ENCODE peak calls at places on chromosomes 5 and 9, in four cellular contexts. F is right lobe of liver, W is stomach, M is IMR-90. E is an unnamed sample.

GRCh38 chr5:96875805-96876291 is 452 bp upstream of the ERAP2 start:
- DNase-seq in W (no peak), M (no peak), F (no peak), E (no peak)

GRCh38 chr5:74963407-74963806 is 89.0 kb downstream of the GCNT4 start:
- DNase-seq in M (peak), W (no peak), F (no peak), E (no peak)

GRCh38 chr5:139296862-139297326 is 3.4 kb downstream of the MATR3 start:
- DNase-seq in M (no peak), W (no peak), F (no peak), E (peak)

GRCh38 chr5:9610344-9610743 is 19.8 kb downstream of the TAS2R1 start:
- DNase-seq in F (no peak), M (no peak), W (no peak), E (no peak)

GRCh38 chr9:2241461-2241874 is 226.3 kb downstream of the SMARCA2 start:
- DNase-seq in W (no peak), F (peak), M (peak), E (peak)

GRCh38 chr5:119400248-119400647 is 44.4 kb downstream of the TNFAIP8 start:
- DNase-seq in F (no peak), W (no peak), M (peak), E (peak)

GRCh38 chr9:124365045-124365444 is 50.2 kb downstream of the PSMB7 start:
- DNase-seq in W (no peak), M (no peak), F (no peak), E (no peak)

GRCh38 chr9:110933350-110934001 is 104.8 kb downstream of the LPAR1 start:
- DNase-seq in F (no peak), M (no peak), W (no peak), E (no peak)

GRCh38 chr5:135615581-135616260 is 36.9 kb upstream of the CXCL14 start:
- DNase-seq in F (no peak), W (no peak), M (no peak), E (no peak)

GRCh38 chr9:132877818-132878694 is at the start of gene AK8:
- DNase-seq in F (peak), W (peak), M (peak), E (peak)

GRCh38 chr5:73193592-73193991 is 20.6 kb downstream of the TMEM174 start:
- DNase-seq in W (no peak), M (no peak), F (no peak), E (no peak)

GRCh38 chr9:8531831-8532230 is 732.3 kb upstream of the DMAC1 start:
- DNase-seq in W (no peak), F (no peak), M (no peak), E (no peak)

GRCh38 chr9:8534828-8535227 is 735.2 kb upstream of the DMAC1 start:
- DNase-seq in F (no peak), W (no peak), M (no peak), E (no peak)

DNA sequence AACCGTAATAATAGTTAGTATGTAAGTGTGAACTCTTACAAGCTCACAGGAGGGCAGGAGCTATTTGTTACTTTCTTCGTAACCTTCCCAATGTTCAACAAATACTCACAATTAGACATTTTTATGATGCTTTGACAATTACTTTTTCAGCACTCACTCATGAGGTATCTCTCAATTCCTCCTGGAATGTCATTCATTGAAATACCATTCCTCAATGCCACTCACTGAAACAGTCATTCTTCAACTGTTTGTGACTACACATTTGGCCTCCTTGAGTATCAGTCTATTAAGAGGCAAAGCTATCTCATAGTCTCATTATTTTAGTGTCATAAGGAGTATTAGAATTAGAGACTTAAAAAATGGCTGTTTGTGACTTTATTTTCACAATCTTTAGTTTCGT is 734.1 kb upstream of the DMAC1 start:
- DNase-seq in F (no peak), W (no peak), M (no peak), E (no peak)
- TF ChIP-seq POLR2A in F (no peak), W (no peak), M (no peak), E (no peak)

GRCh38 chr5:177490311-177490991 is 7.0 kb downstream of the PDLIM7 start:
- DNase-seq in F (no peak), W (no peak), M (no peak), E (no peak)

GRCh38 chr5:177491983-177492746 is 5.2 kb downstream of the PDLIM7 start:
- DNase-seq in F (no peak), W (no peak), M (no peak), E (no peak)

GRCh38 chr5:177492841-177493240 is 4.6 kb downstream of the PDLIM7 start:
- DNase-seq in F (no peak), M (no peak), W (no peak), E (peak)

GRCh38 chr5:177490992-177491391 is 6.4 kb downstream of the PDLIM7 start:
- DNase-seq in M (no peak), F (no peak), W (no peak), E (no peak)

GRCh38 chr5:177491429-177491945 is 5.9 kb downstream of the PDLIM7 start:
- DNase-seq in F (no peak), M (no peak), W (no peak), E (no peak)
- TF ChIP-seq CTCF in F (peak), M (peak), W (peak), E (peak)

DNA sequence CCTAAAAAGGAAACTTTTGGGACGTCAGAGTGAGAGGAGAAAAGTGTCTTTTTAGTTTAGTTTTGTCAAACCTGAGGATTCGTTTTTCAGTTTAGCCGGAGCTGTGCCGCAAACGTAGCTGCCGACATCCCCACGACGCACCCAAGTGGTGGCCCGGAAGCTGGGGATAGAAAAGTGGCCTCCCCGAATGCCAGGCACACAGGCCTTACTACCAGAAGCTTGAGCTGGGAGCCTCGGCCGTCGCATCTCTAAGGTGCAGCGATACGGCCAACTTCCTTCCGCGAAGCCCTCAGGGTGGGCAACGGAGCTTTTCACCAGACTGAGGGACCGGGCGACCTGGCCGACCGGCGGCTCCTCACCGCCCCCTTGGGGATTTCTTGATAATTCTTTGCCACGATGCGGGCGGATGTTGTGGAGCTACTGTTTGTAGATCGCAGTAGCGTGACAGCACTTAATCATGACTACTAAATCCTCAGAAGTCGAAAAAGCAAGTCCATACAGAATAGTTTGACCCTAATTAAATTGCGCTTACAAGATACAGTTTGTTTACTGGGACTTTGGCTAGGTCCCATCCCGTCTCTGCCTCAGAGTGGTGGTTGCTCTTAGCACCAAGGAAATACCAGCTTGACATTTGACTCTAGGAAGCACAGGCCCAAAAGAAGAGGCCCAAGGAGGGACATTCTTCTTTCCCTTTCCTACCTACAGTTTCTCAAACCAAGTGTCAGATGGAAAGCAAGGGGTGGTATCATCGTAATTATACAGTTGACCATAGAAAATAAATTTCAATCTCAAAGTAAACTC is 584 bp upstream of the TMEM267 start:
- DNase-seq in F (peak), W (peak), M (peak), E (peak)
- TF ChIP-seq POLR2A in F (peak), W (no peak), M (no peak), E (no peak)

GRCh38 chr5:78224358-78224757 is 70.1 kb downstream of the AP3B1 start:
- DNase-seq in F (no peak), M (no peak), W (no peak), E (no peak)

GRCh38 chr5:78221467-78221866 is 73.0 kb downstream of the AP3B1 start:
- DNase-seq in F (no peak), M (no peak), W (no peak), E (no peak)

DNA sequence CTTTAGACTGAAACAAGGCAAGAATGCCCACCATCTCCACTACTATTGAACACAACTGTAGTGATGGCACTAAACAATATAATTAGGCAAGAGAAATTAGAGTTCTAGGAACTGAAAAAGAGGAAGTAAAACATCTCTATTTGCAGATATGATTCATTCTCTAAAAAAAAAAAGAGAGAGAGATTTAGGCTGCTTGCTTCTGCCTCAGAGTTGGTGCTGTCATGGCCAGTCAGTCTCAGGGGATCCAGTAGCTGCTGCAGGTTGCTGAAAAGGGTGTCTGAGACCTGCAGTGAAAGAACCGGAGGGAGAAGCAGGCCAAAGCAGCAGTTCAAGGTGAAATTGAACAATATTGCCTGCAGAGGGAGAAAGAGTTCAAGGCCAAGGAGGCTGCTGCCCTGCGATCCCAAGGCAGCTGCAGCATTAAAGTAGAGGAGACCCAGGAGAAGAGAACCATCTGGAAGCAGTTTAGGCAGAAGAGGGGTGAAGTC is 72.5 kb downstream of the AP3B1 start:
- DNase-seq in W (no peak), F (no peak), M (peak), E (no peak)
- TF ChIP-seq CTCF in W (no peak), F (no peak), M (no peak), E (no peak)

DNA sequence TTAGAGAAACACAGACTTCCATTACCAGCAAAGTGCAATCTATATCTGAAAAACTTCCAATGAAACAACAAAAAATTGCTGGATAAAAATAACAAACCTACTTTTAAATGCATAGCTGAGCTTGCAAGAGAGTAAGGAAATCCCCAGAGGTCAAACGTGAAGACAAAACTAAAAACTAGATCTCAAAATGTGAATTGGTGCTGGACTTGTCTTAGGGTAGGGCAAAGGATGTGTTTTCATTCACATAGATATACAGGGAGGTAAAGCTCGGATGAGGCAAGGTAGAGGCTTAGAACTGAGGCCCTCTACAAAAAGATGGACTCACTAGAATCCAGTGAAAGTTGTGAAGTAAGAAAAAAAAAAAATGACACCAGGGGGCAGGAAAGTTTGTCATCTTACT is 13.6 kb upstream of the RASA1 start:
- DNase-seq in W (no peak), F (no peak), M (no peak), E (no peak)
- TF ChIP-seq POLR2A in W (no peak), F (no peak), M (no peak), E (no peak)

DNA sequence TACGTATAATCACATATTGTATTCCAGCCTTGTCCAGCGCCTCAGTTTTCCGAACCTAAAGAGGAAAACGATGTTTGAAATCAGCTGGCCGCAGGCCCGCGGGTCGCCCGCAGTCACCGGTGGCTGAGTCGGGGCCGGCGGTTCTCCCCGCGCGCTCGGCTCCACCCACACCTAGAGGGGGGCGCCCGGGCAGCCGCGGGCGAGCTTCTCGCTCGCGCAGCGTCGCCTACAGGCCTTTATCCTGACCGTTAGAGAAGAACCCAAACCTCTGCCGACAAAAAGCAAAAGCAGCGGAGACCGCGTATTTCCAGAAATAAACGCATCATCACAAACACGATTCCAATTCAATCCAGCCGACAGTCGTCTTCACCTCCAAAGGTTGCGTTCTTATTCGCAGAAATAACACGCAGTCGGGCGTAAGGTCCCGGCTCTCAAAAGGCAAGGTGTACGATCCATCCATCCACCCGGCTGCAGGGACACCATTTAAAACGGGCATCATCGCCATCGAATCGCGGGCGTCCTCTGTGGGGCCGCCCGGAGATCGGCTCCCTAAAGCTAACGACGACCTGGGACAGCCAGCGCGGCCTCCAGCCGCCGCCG is 680 bp upstream of the NIPBL start:
- DNase-seq in F (peak), M (peak), W (peak), E (peak)
- TF ChIP-seq CTCF in F (peak), M (peak), W (peak), E (peak)

GRCh38 chr9:14747116-14747515 is 24.6 kb upstream of the CER1 start:
- DNase-seq in M (no peak), W (no peak), F (no peak), E (no peak)

GRCh38 chr9:14749738-14750137 is 27.2 kb upstream of the CER1 start:
- DNase-seq in W (no peak), M (no peak), F (no peak), E (no peak)

GRCh38 chr9:14744768-14745167 is 22.2 kb upstream of the CER1 start:
- DNase-seq in W (no peak), F (no peak), M (no peak), E (no peak)

GRCh38 chr9:14748373-14748772 is 25.8 kb upstream of the CER1 start:
- DNase-seq in W (no peak), M (no peak), F (no peak), E (no peak)

GRCh38 chr9:14746655-14747054 is 24.1 kb upstream of the CER1 start:
- DNase-seq in W (no peak), M (no peak), F (no peak), E (no peak)
- TF ChIP-seq POLR2A in W (no peak), M (no peak), F (no peak), E (no peak)

DNA sequence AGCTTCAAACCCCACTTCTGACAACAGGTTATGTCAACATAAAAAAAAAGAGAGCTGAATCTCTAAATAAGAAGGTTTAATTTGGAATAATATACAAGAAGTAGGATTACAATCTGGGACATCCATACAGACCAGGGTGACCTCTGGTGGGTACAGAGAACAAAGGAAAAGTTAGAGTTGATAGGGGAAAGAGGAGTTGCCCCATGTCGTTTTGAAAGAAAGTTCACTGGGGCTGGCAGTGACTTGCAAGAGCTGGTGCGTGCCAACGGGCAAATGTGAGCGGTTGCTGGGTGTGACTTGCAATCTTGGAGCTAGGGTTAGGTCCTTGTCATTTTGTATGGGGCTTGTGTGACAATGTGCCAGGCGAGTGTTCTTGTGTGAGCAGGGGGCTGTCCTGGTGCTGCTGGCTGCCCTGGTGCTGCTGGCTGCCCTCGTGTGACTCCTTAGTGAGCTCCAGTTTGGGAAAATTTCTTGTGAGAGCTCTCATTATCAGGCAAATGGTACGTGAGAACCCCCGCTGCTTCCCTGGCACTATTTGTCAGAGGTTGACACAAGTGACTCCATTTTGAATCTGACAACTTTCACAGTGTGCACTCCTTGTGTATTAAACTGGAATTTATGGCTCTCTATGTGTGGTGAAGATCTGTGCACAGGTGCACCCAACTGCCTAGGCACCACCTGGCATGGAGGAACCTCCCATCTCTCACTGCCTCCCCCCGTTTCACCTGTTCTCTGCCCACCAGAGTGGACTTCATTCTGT is 69.8 kb downstream of the UBE2QL1 start:
- DNase-seq in W (no peak), F (no peak), M (no peak), E (no peak)
- TF ChIP-seq CTCF in W (no peak), F (no peak), M (no peak), E (no peak)

GRCh38 chr5:134436523-134437339 is 25.1 kb upstream of the CDKN2AIPNL start:
- DNase-seq in W (peak), M (peak), F (peak), E (peak)

GRCh38 chr5:134435525-134435924 is 23.8 kb upstream of the CDKN2AIPNL start:
- DNase-seq in F (no peak), W (no peak), M (peak), E (no peak)

GRCh38 chr5:134438268-134438622 is 26.6 kb upstream of the CDKN2AIPNL start:
- DNase-seq in M (peak), W (no peak), F (no peak), E (no peak)

GRCh38 chr5:134438641-134439621 is 27.2 kb upstream of the CDKN2AIPNL start:
- DNase-seq in W (peak), F (peak), M (peak), E (peak)

DNA sequence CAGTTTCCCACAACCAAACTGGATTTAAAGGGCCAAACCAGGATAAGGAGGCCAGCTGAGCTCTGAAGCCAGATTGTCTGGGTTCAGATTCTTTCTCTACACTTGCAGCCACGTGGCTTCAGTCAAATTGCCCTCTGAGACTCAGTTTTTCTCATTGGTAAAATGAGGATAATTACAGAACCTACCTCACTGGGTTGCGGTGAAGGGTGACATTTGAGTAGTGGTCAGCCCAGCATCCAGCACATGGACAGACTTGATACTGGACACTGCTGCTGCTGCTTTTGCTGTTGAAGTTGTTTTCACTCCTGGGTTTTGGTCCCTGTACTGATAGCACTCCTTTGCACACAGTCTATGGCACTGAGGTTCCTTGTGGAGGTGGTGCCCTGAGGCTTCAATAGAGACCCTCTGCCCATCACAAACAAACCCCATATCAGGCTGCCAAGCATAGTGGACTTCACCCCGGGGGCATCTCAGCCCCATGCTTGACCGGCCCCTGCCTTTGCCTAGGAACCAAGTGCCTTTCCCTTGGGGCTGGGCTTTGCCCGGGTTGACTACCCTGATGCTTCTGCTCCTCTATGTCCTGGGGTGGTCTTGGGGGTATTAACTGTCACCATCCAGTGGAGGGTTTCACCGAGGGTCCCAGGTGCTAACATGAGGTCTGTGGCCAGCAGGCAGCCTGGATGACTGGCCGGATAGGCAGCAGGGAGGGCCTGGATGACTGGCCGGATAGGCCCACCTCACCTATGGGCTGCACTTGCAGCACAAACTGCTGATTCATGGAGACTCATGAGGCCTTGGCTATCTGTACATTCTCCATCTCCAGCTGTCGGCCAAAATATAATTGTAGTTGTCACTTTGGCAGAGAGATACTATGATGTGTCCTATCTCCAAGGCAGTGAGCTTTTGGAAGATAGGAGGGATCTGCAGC is 25.9 kb upstream of the CDKN2AIPNL start:
- DNase-seq in F (no peak), W (no peak), M (peak), E (no peak)
- TF ChIP-seq POLR2A in F (no peak), W (no peak), M (no peak), E (no peak)